ENCODE peak calls at places on chromosomes 4 and X, in ten cellular contexts. Q is left lung, P is stomach, J is cardiac muscle cell, E is uterus, T is AG04450, C is body of pancreas, F is WERI-Rb-1, O is psoas muscle, X is pancreas. S is an unnamed sample. For H3K9me3, the result is how much of the 10 kb centered on the place peaks cover.

GRCh38 chr4:108072300-108072699 is 82.6 kb downstream of the HADH start:
- DNase-seq in Q (no peak), P (no peak), J (no peak), E (no peak), T (no peak), C (no peak), F (no peak), O (no peak), X (no peak), S (peak)

GRCh38 chr4:184848510-184848909 is 22.7 kb upstream of the ACSL1 start:
- DNase-seq in Q (no peak), P (no peak), J (no peak), E (no peak), T (no peak), C (no peak), F (no peak), O (no peak), X (peak), S (no peak)

GRCh38 chr4:22369901-22370562 is 145.8 kb downstream of the ADGRA3 start:
- DNase-seq in Q (no peak), P (peak), J (no peak), E (no peak), T (no peak), C (no peak), F (peak), O (no peak), X (no peak), S (no peak)

GRCh38 chrX:21961142-21961541 is 20.6 kb downstream of the SMS start:
- DNase-seq in Q (no peak), P (no peak), J (no peak), E (no peak), T (no peak), C (no peak), F (no peak), O (no peak), X (no peak), S (no peak)

GRCh38 chr4:127134490-127134889 is 498.3 kb upstream of the INTU start:
- DNase-seq in Q (no peak), P (no peak), J (no peak), E (no peak), T (no peak), C (no peak), F (no peak), O (no peak), X (no peak), S (no peak)

GRCh38 chr4:47837582-47838294 is at the start of gene CORIN:
- DNase-seq in Q (peak), P (no peak), J (peak), E (no peak), T (no peak), C (peak), F (peak), O (no peak), X (peak), S (no peak)

GRCh38 chr4:39043697-39044363 is 11.6 kb upstream of the TMEM156 start:
- DNase-seq in Q (no peak), P (no peak), J (no peak), E (no peak), T (no peak), C (no peak), F (no peak), O (no peak), X (no peak), S (no peak)

GRCh38 chr4:38237139-38237538 is 276.9 kb downstream of the PTTG2 start:
- DNase-seq in Q (no peak), P (no peak), J (no peak), E (no peak), T (peak), C (no peak), F (no peak), O (no peak), X (no peak), S (no peak)

GRCh38 chr4:22645481-22646182 is 47.1 kb upstream of the GBA3 start:
- DNase-seq in Q (no peak), P (no peak), J (no peak), E (no peak), T (no peak), C (no peak), F (no peak), O (no peak), X (no peak), S (no peak)

GRCh38 chr4:4704267-4704666 is 155.2 kb upstream of the MSX1 start:
- DNase-seq in Q (no peak), P (no peak), J (no peak), E (peak), T (no peak), C (no peak), F (no peak), O (no peak), X (no peak), S (no peak)

GRCh38 chrX:153906126-153906917 is 1.8 kb downstream of the AVPR2 start:
- DNase-seq in Q (no peak), P (no peak), J (no peak), E (no peak), T (no peak), C (no peak), F (no peak), O (no peak), X (no peak), S (no peak)

GRCh38 chr4:11647433-11647832 is 218.7 kb upstream of the HS3ST1 start:
- DNase-seq in Q (no peak), P (no peak), J (no peak), E (no peak), T (no peak), C (no peak), F (no peak), O (no peak), X (no peak), S (no peak)

GRCh38 chr4:149896428-149896827 is 80.8 kb upstream of the IQCM start:
- DNase-seq in Q (no peak), P (no peak), J (peak), E (no peak), T (no peak), C (no peak), F (peak), O (no peak), X (no peak), S (no peak)

GRCh38 chrX:148976571-148976970 is 476.2 kb downstream of the AFF2 start:
- DNase-seq in Q (no peak), P (no peak), J (no peak), E (no peak), T (no peak), C (no peak), F (no peak), O (no peak), X (no peak), S (no peak)

GRCh38 chrX:1316527-1316926 is 20.1 kb upstream of the IL3RA start:
- DNase-seq in Q (peak), P (peak), J (no peak), E (no peak), T (no peak), C (no peak), F (no peak), O (peak), X (peak), S (peak)

GRCh38 chrX:45592067-45592466 is 391.4 kb upstream of the DIPK2B start:
- DNase-seq in Q (no peak), P (no peak), J (peak), E (no peak), T (no peak), C (no peak), F (no peak), O (no peak), X (no peak), S (no peak)

GRCh38 chr4:8553958-8554357 is 26.2 kb upstream of the GPR78 start:
- DNase-seq in Q (no peak), P (no peak), J (no peak), E (no peak), T (no peak), C (no peak), F (peak), O (no peak), X (no peak), S (no peak)

GRCh38 chr4:155367608-155368007 is 9.2 kb downstream of the MAP9 start:
- DNase-seq in Q (no peak), P (no peak), J (no peak), E (no peak), T (no peak), C (no peak), F (peak), O (no peak), X (no peak), S (no peak)

GRCh38 chrX:148874621-148875020 is 374.2 kb downstream of the AFF2 start:
- DNase-seq in Q (no peak), P (no peak), J (no peak), E (no peak), T (peak), C (no peak), F (no peak), O (no peak), X (no peak), S (no peak)

GRCh38 chrX:13194291-13195103 is 125.4 kb downstream of the ATXN3L start:
- DNase-seq in Q (no peak), P (no peak), J (no peak), E (no peak), T (no peak), C (no peak), F (no peak), O (no peak), X (no peak), S (no peak)
- H3K27ac ChIP-seq in Q (no peak), P (no peak), J (no peak), E (no peak), T (no peak), C (no peak), F (no peak), O (no peak), X (no peak), S (no peak)

DNA sequence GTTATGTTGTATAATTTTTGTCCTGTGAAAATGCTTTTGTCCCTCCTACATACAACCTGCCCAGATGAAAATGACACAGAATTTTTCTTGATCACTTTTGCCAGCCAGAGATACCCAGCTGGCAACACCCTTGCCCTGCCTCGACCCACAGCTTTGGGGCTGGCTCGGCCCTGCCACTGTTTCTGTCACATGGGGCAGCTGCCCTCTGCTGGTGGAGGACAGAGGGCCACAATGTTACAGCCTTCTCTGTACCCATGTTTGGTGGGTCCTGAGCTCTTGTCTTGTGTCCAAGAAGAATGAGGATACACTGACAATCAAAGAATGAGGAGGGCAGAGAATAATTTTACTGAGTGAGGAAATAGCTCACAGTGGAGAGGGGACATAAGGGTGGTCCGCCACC is 31.1 kb downstream of the BMP15 start:
- DNase-seq in Q (no peak), P (no peak), J (no peak), E (no peak), T (no peak), C (no peak), F (peak), O (no peak), X (no peak), S (no peak)
- TF ChIP-seq CTCF in Q (peak), P (no peak), J (peak), E (no peak), T (peak), C (no peak), F (peak), O (peak), X (no peak), S (no peak)

GRCh38 chrX:40154853-40155616 is 57.3 kb upstream of the BCOR start:
- DNase-seq in Q (peak), P (peak), J (peak), E (peak), T (no peak), C (peak), F (peak), O (peak), X (peak), S (no peak)
- H3K9me3 ChIP-seq in Q (under half), P (under half), J (under half), E (under half), T (under half), C (under half), F (under half), O (under half), X (under half), S (under half)

GRCh38 chrX:139949703-139950102 is 15.6 kb downstream of the CXorf66 start:
- DNase-seq in Q (no peak), P (no peak), J (no peak), E (no peak), T (no peak), C (no peak), F (no peak), O (no peak), X (no peak), S (no peak)

GRCh38 chrX:139945075-139945474 is 12.2 kb upstream of the ATP11C start:
- DNase-seq in Q (no peak), P (no peak), J (no peak), E (no peak), T (no peak), C (no peak), F (no peak), O (no peak), X (no peak), S (no peak)
- H3K27ac ChIP-seq in Q (no peak), P (no peak), J (no peak), E (no peak), T (no peak), C (no peak), F (no peak), O (no peak), X (no peak), S (no peak)

DNA sequence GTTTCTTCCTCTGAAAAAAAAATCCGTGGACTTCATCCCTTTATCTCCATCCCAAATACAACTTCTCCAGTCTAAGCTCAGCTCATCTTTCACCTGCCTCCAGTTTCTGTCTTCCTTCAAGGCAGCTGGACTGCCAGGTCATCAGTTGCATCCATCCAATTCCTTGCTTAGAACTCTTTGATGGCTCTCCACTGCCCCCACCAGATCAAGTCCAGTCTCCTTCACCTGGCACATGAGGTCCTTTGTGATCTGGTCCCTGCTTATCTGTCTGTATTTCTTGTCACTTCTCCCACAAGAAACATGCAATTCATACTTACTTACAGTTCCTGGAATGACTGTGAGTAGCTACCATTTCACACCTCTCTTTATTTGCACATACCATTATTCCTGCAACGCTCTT is 33.8 kb downstream of the OTUD6A start:
- DNase-seq in Q (no peak), P (no peak), J (peak), E (no peak), T (no peak), C (no peak), F (peak), O (no peak), X (no peak), S (no peak)
- TF ChIP-seq CTCF in Q (no peak), P (no peak), J (peak), E (no peak), T (peak), C (no peak), F (peak), O (no peak), X (no peak), S (no peak)

GRCh38 chr4:113469023-113469390 is 292.5 kb downstream of the CAMK2D start:
- DNase-seq in Q (no peak), P (no peak), J (no peak), E (no peak), T (no peak), C (no peak), F (no peak), O (no peak), X (no peak), S (no peak)

GRCh38 chr4:113467581-113467980 is 294.0 kb downstream of the CAMK2D start:
- DNase-seq in Q (no peak), P (no peak), J (no peak), E (no peak), T (no peak), C (no peak), F (no peak), O (no peak), X (no peak), S (no peak)

GRCh38 chr4:113468165-113469022 is 293.1 kb downstream of the CAMK2D start:
- DNase-seq in Q (peak), P (peak), J (peak), E (peak), T (peak), C (peak), F (no peak), O (peak), X (peak), S (no peak)

GRCh38 chr4:113471141-113471860 is 290.2 kb downstream of the CAMK2D start:
- DNase-seq in Q (no peak), P (no peak), J (no peak), E (peak), T (no peak), C (no peak), F (no peak), O (no peak), X (no peak), S (no peak)

DNA sequence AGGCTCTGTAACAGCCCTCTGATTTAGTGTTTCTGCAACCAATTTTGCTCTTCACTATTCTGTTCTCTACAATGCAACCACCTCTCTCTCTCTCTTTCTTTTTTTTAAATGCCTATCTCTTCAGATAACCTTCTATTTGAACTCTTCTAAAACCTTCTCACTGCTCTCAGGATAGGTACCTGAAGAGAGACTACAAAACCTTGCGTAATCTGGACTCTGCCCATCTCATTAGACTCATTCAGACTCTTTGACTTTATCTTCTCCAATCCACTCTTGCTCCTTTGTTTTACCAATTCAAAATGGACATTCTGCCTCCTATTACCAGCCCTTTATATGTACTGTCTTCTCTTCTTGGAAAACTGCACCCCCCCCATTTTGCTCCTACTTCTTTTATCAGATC is 291.6 kb downstream of the CAMK2D start:
- DNase-seq in Q (no peak), P (no peak), J (no peak), E (no peak), T (no peak), C (no peak), F (no peak), O (no peak), X (no peak), S (no peak)
- H3K9me3 ChIP-seq in Q (under half), P (under half), J (under half), E (under half), T (under half), C (under half), F (under half), O (under half), X (under half), S (under half)

DNA sequence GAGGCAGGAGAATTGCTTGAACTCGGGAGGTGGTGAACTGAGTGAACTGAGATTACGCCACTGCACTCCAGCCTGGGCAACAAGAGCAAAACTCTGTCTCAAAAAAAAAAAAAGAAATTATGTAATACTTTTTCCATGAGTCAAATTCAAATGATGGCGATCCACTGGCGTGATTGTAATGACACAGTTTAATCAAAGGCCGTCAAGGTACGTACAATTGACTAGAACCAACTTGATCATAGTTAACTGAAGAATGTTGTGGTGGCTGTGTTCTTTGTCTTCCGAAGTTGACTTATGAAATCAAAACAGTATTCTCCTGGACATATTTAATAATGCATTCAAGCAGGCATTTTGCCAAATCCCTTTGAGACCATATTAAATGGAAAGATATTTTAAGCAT is 318.6 kb upstream of the FAT1 start:
- DNase-seq in Q (no peak), P (no peak), J (no peak), E (no peak), T (no peak), C (no peak), F (no peak), O (no peak), X (no peak), S (no peak)
- H3K27ac ChIP-seq in Q (no peak), P (no peak), J (no peak), E (no peak), T (no peak), C (no peak), F (no peak), O (no peak), X (no peak), S (no peak)

DNA sequence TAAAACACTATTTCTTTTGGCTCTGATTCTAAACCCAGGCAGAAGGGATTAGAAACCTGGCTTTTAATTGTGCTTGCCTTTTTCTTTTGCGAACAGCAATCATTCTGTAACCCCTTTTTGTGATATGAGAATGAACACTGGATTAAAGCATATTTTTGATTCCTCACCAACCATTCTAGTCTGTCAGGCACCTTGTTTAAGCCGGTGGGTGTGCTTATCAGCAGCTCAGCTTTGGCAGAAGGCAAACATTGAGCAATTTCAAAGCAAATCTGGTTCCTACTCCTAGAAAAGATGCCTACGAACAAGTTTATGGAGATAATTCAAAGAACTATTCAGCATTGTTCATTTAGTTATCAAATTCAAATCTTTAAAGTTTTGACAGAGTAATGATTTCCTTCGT is 265.1 kb upstream of the FAM241A start:
- DNase-seq in Q (no peak), P (no peak), J (no peak), E (no peak), T (no peak), C (no peak), F (no peak), O (no peak), X (no peak), S (no peak)
- TF ChIP-seq CTCF in Q (no peak), P (no peak), J (no peak), E (no peak), T (no peak), C (no peak), F (no peak), O (no peak), X (no peak), S (no peak)

DNA sequence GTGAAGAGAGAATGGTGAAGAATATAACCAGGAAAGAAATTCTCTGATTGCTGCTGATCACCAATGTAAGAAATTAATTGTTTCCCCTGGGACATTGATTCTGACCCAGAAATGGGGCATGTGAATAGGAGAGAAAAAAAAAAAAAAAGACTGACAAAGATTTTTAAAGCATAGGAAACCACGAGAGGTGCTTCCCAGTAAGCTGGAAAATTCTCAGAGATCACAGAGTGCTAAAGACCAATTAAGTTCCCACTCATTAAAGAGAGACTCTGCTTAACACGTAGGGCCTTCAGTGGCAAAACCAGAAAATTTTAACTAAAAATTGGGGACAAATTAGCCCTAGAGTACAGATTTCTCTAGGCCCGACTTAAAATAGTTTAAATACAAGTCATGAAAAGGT is 604.4 kb downstream of the ARAP2 start:
- DNase-seq in Q (no peak), P (no peak), J (no peak), E (no peak), T (no peak), C (no peak), F (no peak), O (no peak), X (no peak), S (no peak)
- H3K9me3 ChIP-seq in Q (under half), P (under half), J (under half), E (under half), T (under half), C (under half), F (under half), O (under half), X (under half), S (under half)

DNA sequence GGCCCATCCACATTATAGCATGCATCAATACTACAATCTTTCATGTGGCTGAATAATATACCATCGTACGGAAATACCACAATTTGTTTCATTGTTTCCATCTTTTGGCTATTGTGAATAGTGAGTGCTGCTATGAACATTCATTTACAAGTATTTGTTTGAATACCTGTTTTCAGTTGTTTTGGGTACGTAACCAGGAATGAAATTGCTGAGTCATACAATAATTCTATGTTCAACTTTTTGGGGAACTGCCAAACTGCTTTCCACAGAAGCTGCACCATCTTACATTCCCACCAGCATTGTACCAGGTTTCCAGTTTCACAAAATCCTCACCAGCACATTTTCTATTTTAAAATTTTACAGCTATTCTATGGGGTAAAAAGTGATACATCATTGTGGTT is 28.5 kb upstream of the MANBA start:
- DNase-seq in Q (no peak), P (no peak), J (no peak), E (no peak), T (peak), C (no peak), F (no peak), O (no peak), X (no peak), S (no peak)
- H3K27ac ChIP-seq in Q (no peak), P (no peak), J (no peak), E (no peak), T (no peak), C (no peak), F (no peak), O (no peak), X (no peak), S (no peak)

S was measured in CD4-positive, alpha-beta T cell.